ENCODE peak calls at places on chromosomes 6 and 20, in four cellular contexts. One of them, this sample, is unnamed.

GRCh38 chr6:139981810-139982550 is 607.5 kb upstream of the CITED2 start:
- DNase-seq in HepG2: no peak
- DNase-seq in K562: peak; percentile 47
- DNase-seq in SK-N-SH: no peak
- DNase-seq in this sample: peak; percentile 24

GRCh38 chr6:44100088-44100550 is 27.1 kb downstream of the MRPL14 start:
- DNase-seq in HepG2: peak; percentile 69
- DNase-seq in K562: peak; percentile 53
- DNase-seq in SK-N-SH: peak; percentile 47
- DNase-seq in this sample: no peak

GRCh38 chr6:139337830-139338229 is 36.6 kb downstream of the CITED2 start:
- DNase-seq in HepG2: no peak
- DNase-seq in K562: no peak
- DNase-seq in SK-N-SH: no peak
- DNase-seq in this sample: no peak

GRCh38 chr20:32563311-32564272 is 21.5 kb downstream of the NOL4L start:
- DNase-seq in HepG2: no peak
- DNase-seq in K562: no peak
- DNase-seq in SK-N-SH: no peak
- DNase-seq in this sample: no peak

GRCh38 chr6:11318835-11319813 is 86.7 kb upstream of the NEDD9 start:
- DNase-seq in HepG2: no peak
- DNase-seq in K562: no peak
- DNase-seq in SK-N-SH: no peak
- DNase-seq in this sample: no peak

GRCh38 chr6:149809798-149810197 is 54.4 kb downstream of the LRP11 start:
- DNase-seq in HepG2: no peak
- DNase-seq in K562: no peak
- DNase-seq in SK-N-SH: no peak
- DNase-seq in this sample: no peak

GRCh38 chr6:42569102-42570028 is 5.5 kb downstream of the UBR2 start:
- DNase-seq in HepG2: no peak
- DNase-seq in K562: peak; percentile 63
- DNase-seq in SK-N-SH: no peak
- DNase-seq in this sample: no peak

GRCh38 chr20:15171016-15171415 is 833.6 kb upstream of the FLRT3 start:
- DNase-seq in HepG2: no peak
- DNase-seq in K562: no peak
- DNase-seq in SK-N-SH: no peak
- DNase-seq in this sample: no peak

GRCh38 chr6:35052694-35053565 is 88.2 kb downstream of the TCP11 start:
- DNase-seq in HepG2: no peak
- DNase-seq in K562: no peak
- DNase-seq in SK-N-SH: no peak
- DNase-seq in this sample: no peak

GRCh38 chr20:34843421-34843820 is 18.0 kb upstream of the NCOA6 start:
- DNase-seq in HepG2: no peak
- DNase-seq in K562: no peak
- DNase-seq in SK-N-SH: no peak
- DNase-seq in this sample: no peak

GRCh38 chr6:56145616-56146015 is 101.8 kb downstream of the COL21A1 start:
- DNase-seq in HepG2: no peak
- DNase-seq in K562: no peak
- DNase-seq in SK-N-SH: no peak
- DNase-seq in this sample: no peak

GRCh38 chr6:33656844-33657243 is 35.7 kb downstream of the ITPR3 start:
- DNase-seq in HepG2: no peak
- DNase-seq in K562: no peak
- DNase-seq in SK-N-SH: no peak
- DNase-seq in this sample: no peak

GRCh38 chr6:4615231-4615630 is 161.0 kb upstream of the CDYL start:
- DNase-seq in HepG2: no peak
- DNase-seq in K562: no peak
- DNase-seq in SK-N-SH: no peak
- DNase-seq in this sample: no peak

GRCh38 chr20:36467076-36467999 is 74.0 kb upstream of the MYL9 start:
- DNase-seq in HepG2: no peak
- DNase-seq in K562: peak; percentile 49
- DNase-seq in SK-N-SH: no peak
- DNase-seq in this sample: no peak

GRCh38 chr20:11266571-11266970 is 592.8 kb upstream of the JAG1 start:
- DNase-seq in HepG2: no peak
- DNase-seq in K562: no peak
- DNase-seq in SK-N-SH: no peak
- DNase-seq in this sample: no peak

GRCh38 chr6:161373905-161374451 is 100.1 kb upstream of the AGPAT4 start:
- DNase-seq in HepG2: peak; percentile 53
- DNase-seq in K562: peak; percentile 89
- DNase-seq in SK-N-SH: peak; percentile 78
- DNase-seq in this sample: no peak

GRCh38 chr6:15897063-15897934 is 231.6 kb upstream of the MYLIP start:
- DNase-seq in HepG2: no peak
- DNase-seq in K562: peak; percentile 66
- DNase-seq in SK-N-SH: no peak
- DNase-seq in this sample: no peak

GRCh38 chr6:169115632-169116031 is 138.0 kb downstream of the THBS2 start:
- DNase-seq in HepG2: no peak
- DNase-seq in K562: no peak
- DNase-seq in SK-N-SH: no peak
- DNase-seq in this sample: no peak

GRCh38 chr6:70479236-70479635 is 65.9 kb downstream of the FAM135A start:
- DNase-seq in HepG2: no peak
- DNase-seq in K562: no peak
- DNase-seq in SK-N-SH: peak; percentile 18
- DNase-seq in this sample: no peak

GRCh38 chr6:168578036-168578435 is 137.1 kb downstream of the SMOC2 start:
- DNase-seq in HepG2: no peak
- DNase-seq in K562: no peak
- DNase-seq in SK-N-SH: no peak
- DNase-seq in this sample: no peak

GRCh38 chr6:157221817-157222175 is 101.5 kb downstream of the TMEM242 start:
- DNase-seq in HepG2: no peak
- DNase-seq in K562: no peak
- DNase-seq in SK-N-SH: no peak
- DNase-seq in this sample: no peak

GRCh38 chr6:84524636-84525035 is 239.8 kb downstream of the TBX18 start:
- DNase-seq in HepG2: no peak
- DNase-seq in K562: no peak
- DNase-seq in SK-N-SH: no peak
- DNase-seq in this sample: no peak

GRCh38 chr6:68134796-68135195 is 500.3 kb upstream of the ADGRB3 start:
- DNase-seq in HepG2: no peak
- DNase-seq in K562: no peak
- DNase-seq in SK-N-SH: no peak
- DNase-seq in this sample: no peak

GRCh38 chr20:33064572-33065287 is 11.0 kb downstream of the BPIFB3 start:
- DNase-seq in HepG2: no peak
- DNase-seq in K562: no peak
- DNase-seq in SK-N-SH: no peak
- DNase-seq in this sample: no peak

GRCh38 chr6:52566853-52567279 is 10.0 kb downstream of the TRAM2 start:
- DNase-seq in HepG2: peak; percentile 58
- DNase-seq in K562: no peak
- DNase-seq in SK-N-SH: no peak
- DNase-seq in this sample: no peak

GRCh38 chr6:99605074-99605726 is 1.4 kb upstream of the PRDM13 start:
- DNase-seq in HepG2: no peak
- DNase-seq in K562: no peak
- DNase-seq in SK-N-SH: no peak
- DNase-seq in this sample: no peak

GRCh38 chr20:22958390-22958789 is 76.7 kb upstream of the SSTR4 start:
- DNase-seq in HepG2: no peak
- DNase-seq in K562: no peak
- DNase-seq in SK-N-SH: no peak
- DNase-seq in this sample: no peak

GRCh38 chr6:14384175-14384949 is 266.8 kb downstream of the CD83 start:
- DNase-seq in HepG2: no peak
- DNase-seq in K562: no peak
- DNase-seq in SK-N-SH: no peak
- DNase-seq in this sample: no peak

GRCh38 chr20:5090191-5090590 is 29.6 kb downstream of the PCNA start:
- DNase-seq in HepG2: no peak
- DNase-seq in K562: no peak
- DNase-seq in SK-N-SH: no peak
- DNase-seq in this sample: no peak

GRCh38 chr6:39051399-39052122 is 3.0 kb downstream of the GLP1R start:
- DNase-seq in HepG2: no peak
- DNase-seq in K562: no peak
- DNase-seq in SK-N-SH: no peak
- DNase-seq in this sample: no peak

GRCh38 chr20:20786428-20786827 is 74.0 kb upstream of the RALGAPA2 start:
- DNase-seq in HepG2: no peak
- DNase-seq in K562: no peak
- DNase-seq in SK-N-SH: no peak
- DNase-seq in this sample: no peak

GRCh38 chr6:45314146-45314545 is 14.0 kb upstream of the RUNX2 start:
- DNase-seq in HepG2: no peak
- DNase-seq in K562: no peak
- DNase-seq in SK-N-SH: no peak
- DNase-seq in this sample: no peak

GRCh38 chr6:26250806-26251075 is 114.3 kb upstream of the BTN3A2 start:
- DNase-seq in HepG2: no peak
- DNase-seq in K562: no peak
- DNase-seq in SK-N-SH: no peak
- DNase-seq in this sample: no peak

GRCh38 chr6:499617-500016 is 108.1 kb downstream of the IRF4 start:
- DNase-seq in HepG2: no peak
- DNase-seq in K562: no peak
- DNase-seq in SK-N-SH: no peak
- DNase-seq in this sample: no peak

GRCh38 chr6:24996145-24996836 is 60.5 kb upstream of the RIPOR2 start:
- DNase-seq in HepG2: no peak
- DNase-seq in K562: no peak
- DNase-seq in SK-N-SH: no peak
- DNase-seq in this sample: no peak

GRCh38 chr20:50600281-50600895 is 90.2 kb downstream of the PTPN1 start:
- DNase-seq in HepG2: no peak
- DNase-seq in K562: no peak
- DNase-seq in SK-N-SH: no peak
- DNase-seq in this sample: no peak

GRCh38 chr20:24763386-24764026 is 185.6 kb upstream of the CST7 start:
- DNase-seq in HepG2: no peak
- DNase-seq in K562: no peak
- DNase-seq in SK-N-SH: no peak
- DNase-seq in this sample: no peak

GRCh38 chr6:119240257-119241123 is 109.1 kb downstream of the MAN1A1 start:
- DNase-seq in HepG2: no peak
- DNase-seq in K562: no peak
- DNase-seq in SK-N-SH: no peak
- DNase-seq in this sample: no peak

DNA sequence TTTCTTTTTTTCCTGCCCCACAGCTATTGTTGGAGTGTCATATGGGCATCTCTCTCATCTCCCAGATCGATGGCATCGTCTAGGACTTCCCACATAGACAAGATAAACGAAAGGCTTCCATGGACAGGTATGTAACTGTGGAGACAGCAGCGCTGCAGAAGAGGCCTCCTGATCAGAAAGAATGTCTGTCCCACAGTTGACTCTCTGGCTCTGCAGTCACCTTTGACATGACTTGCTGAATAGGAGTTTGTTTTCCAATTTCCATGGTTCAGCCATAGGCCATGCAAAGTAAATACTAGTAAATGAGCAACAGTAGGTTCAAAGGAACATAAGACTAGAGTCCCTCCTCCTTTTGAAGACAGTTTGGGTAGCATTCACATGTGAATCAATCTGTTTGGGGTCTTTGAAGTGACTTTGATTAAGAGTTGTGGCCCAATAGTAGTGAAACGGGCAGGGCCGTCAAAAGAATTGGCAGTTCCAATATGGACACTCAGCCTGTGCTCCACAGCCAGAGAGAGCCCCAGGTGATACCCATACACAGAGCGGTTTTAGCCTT is 134.7 kb upstream of the IFNGR1 start:
- DNase-seq in HepG2: peak; percentile 100
- DNase-seq in K562: no peak
- DNase-seq in SK-N-SH: no peak
- DNase-seq in this sample: no peak
- TF ChIP-seq REST in HepG2: no peak
- TF ChIP-seq REST in K562: no peak
- TF ChIP-seq REST in SK-N-SH: no peak
- TF ChIP-seq REST in this sample: no peak

DNA sequence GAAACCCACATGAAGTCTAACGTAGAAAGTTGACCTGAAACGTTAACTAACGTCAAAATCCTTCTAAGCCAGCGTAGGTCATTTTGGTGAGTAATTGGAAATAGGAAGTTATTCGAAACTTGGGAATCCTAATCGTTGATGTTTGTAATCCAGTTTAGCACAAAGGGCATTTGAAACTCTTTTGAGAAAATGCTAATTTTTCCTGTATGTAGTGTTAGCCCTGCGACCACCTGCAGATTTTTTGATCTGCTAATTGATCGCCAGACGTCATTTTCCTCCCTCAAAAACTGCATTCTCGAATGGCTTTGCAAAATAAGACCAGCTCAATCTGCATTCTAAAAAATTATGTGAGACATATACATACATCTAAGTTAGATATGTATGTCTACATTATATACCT is 2.7 kb downstream of the SALL4 start:
- DNase-seq in HepG2: no peak
- DNase-seq in K562: no peak
- DNase-seq in SK-N-SH: no peak
- DNase-seq in this sample: no peak
- TF ChIP-seq POLR2AphosphoS5 in HepG2: no peak
- TF ChIP-seq POLR2AphosphoS5 in K562: no peak
- TF ChIP-seq POLR2AphosphoS5 in SK-N-SH: no peak
- TF ChIP-seq POLR2AphosphoS5 in this sample: no peak

GRCh38 chr6:32190054-32190945 is at the start of gene PBX2:
- DNase-seq in HepG2: peak; percentile 87
- DNase-seq in K562: peak; percentile 98
- DNase-seq in SK-N-SH: peak; percentile 85
- DNase-seq in this sample: peak; percentile 66
- H3K4me1 ChIP-seq in HepG2: peaks cover 46% of the 10 kb centered on the region
- H3K4me1 ChIP-seq in K562: peaks cover 77% of the 10 kb centered on the region
- H3K4me1 ChIP-seq in SK-N-SH: peaks cover 25% of the 10 kb centered on the region
- H3K4me1 ChIP-seq in this sample: peaks cover 22% of the 10 kb centered on the region

DNA sequence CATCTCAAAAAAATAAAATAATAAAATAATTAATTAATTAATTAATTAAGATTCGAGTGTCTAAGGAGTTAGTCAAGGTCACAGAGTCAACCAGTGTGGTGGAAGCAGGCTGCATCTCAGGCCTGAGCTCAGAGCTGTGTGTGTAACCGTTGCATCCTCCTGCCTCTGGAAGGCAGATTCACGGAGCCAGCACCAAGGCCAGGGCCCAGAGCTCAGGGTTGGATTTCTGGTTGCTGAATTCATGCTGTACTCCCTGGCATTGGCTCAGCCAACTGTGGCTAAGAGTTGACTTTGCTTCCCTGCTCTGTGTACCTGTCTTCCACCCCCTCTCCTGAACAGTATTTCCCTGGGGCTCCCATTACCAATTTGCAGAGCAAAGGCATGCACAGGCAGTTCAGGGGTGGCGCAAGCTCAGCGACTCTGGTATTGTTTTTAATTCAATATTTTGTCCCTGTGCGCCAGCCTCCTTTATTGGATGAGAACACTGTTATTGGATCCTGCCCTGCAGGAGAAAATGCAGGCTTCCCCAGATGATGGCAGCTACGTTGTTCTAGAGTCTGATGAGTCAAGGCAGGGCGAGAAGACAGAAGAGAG is 12.3 kb upstream of the CTNNBL1 start:
- DNase-seq in HepG2: no peak
- DNase-seq in K562: no peak
- DNase-seq in SK-N-SH: peak; percentile 17
- DNase-seq in this sample: no peak
- TF ChIP-seq REST in HepG2: peak; percentile 56
- TF ChIP-seq REST in K562: no peak
- TF ChIP-seq REST in SK-N-SH: peak; percentile 89
- TF ChIP-seq REST in this sample: peak; percentile 3

This sample was measured in HCT116.